ENCODE peak calls at places on chromosome 13, in eight cellular contexts. F is CD8-positive, alpha-beta T cell; B is esophagus squamous epithelium; D is aorta; J is IMR-90; X is tibial artery; Q is body of pancreas; Z is tibial nerve. K is an unnamed sample. For H3K4me1, the result is how much of the 10 kb centered on the place peaks cover.

GRCh38 chr13:46866150-46866549 is 30.7 kb downstream of the HTR2A start:
- DNase-seq in F (no peak), B (peak), D (no peak), J (peak), X (no peak), Q (no peak), Z (no peak), K (peak)

GRCh38 chr13:38566023-38566422 is 120.9 kb upstream of the FREM2 start:
- DNase-seq in F (no peak), B (no peak), D (no peak), J (no peak), X (no peak), Q (no peak), Z (no peak), K (no peak)

GRCh38 chr13:28622286-28622685 is 36.6 kb upstream of the POMP start:
- DNase-seq in F (no peak), B (no peak), D (no peak), J (no peak), X (peak), Q (peak), Z (no peak), K (no peak)

GRCh38 chr13:30334663-30335386 is 27.5 kb upstream of the KATNAL1 start:
- DNase-seq in F (no peak), B (no peak), D (no peak), J (peak), X (no peak), Q (peak), Z (no peak), K (no peak)

GRCh38 chr13:44068169-44068568 is 188.5 kb downstream of the LACC1 start:
- DNase-seq in F (no peak), B (no peak), D (no peak), J (peak), X (no peak), Q (no peak), Z (no peak), K (no peak)

GRCh38 chr13:38667526-38668094 is 19.3 kb upstream of the FREM2 start:
- DNase-seq in F (no peak), B (no peak), D (no peak), J (no peak), X (no peak), Q (no peak), Z (no peak), K (no peak)

GRCh38 chr13:97127842-97128241 is 94.3 kb upstream of the MBNL2 start:
- DNase-seq in F (no peak), B (no peak), D (no peak), J (no peak), X (no peak), Q (no peak), Z (no peak), K (peak)

GRCh38 chr13:111210488-111210887 is 95.4 kb downstream of the ARHGEF7 start:
- DNase-seq in F (no peak), B (no peak), D (peak), J (peak), X (peak), Q (no peak), Z (no peak), K (no peak)

GRCh38 chr13:108917581-108917980 is 288.2 kb downstream of the MYO16 start:
- DNase-seq in F (no peak), B (no peak), D (no peak), J (peak), X (no peak), Q (no peak), Z (no peak), K (no peak)

GRCh38 chr13:102913924-102914628 is 68.2 kb downstream of the ERCC5 start:
- DNase-seq in F (no peak), B (no peak), D (no peak), J (peak), X (no peak), Q (no peak), Z (no peak), K (no peak)

GRCh38 chr13:65497265-65497664 is 1732.9 kb downstream of the PCDH9 start:
- DNase-seq in F (no peak), B (no peak), D (no peak), J (peak), X (no peak), Q (no peak), Z (no peak), K (no peak)

GRCh38 chr13:113801289-113801961 is 42.4 kb downstream of the TMEM255B start:
- DNase-seq in F (no peak), B (no peak), D (peak), J (no peak), X (peak), Q (no peak), Z (no peak), K (no peak)

GRCh38 chr13:46288570-46289259 is 77.0 kb downstream of the LRRC63 start:
- DNase-seq in F (no peak), B (no peak), D (no peak), J (peak), X (no peak), Q (no peak), Z (no peak), K (no peak)

GRCh38 chr13:69579351-69579750 is 528.3 kb upstream of the ATXN8OS start:
- DNase-seq in F (no peak), B (no peak), D (no peak), J (no peak), X (no peak), Q (no peak), Z (no peak), K (no peak)

GRCh38 chr13:34779171-34779570 is 162.9 kb upstream of the NBEA start:
- DNase-seq in F (no peak), B (no peak), D (no peak), J (no peak), X (no peak), Q (no peak), Z (no peak), K (no peak)

GRCh38 chr13:22162889-22163288 is 492.0 kb downstream of the FGF9 start:
- DNase-seq in F (no peak), B (no peak), D (no peak), J (no peak), X (no peak), Q (no peak), Z (no peak), K (no peak)

GRCh38 chr13:109145631-109146030 is 516.2 kb downstream of the MYO16 start:
- DNase-seq in F (no peak), B (no peak), D (no peak), J (peak), X (no peak), Q (peak), Z (no peak), K (peak)

GRCh38 chr13:82833928-82834327 is 1048.3 kb downstream of the SLITRK1 start:
- DNase-seq in F (no peak), B (no peak), D (no peak), J (peak), X (no peak), Q (no peak), Z (no peak), K (no peak)

GRCh38 chr13:114140131-114140908 is 7.9 kb upstream of the RASA3 start:
- DNase-seq in F (no peak), B (no peak), D (peak), J (no peak), X (peak), Q (no peak), Z (no peak), K (no peak)

GRCh38 chr13:75330770-75331169 is 151.2 kb downstream of the TBC1D4 start:
- DNase-seq in F (no peak), B (no peak), D (no peak), J (no peak), X (no peak), Q (no peak), Z (no peak), K (no peak)

GRCh38 chr13:92719868-92720267 is 506.7 kb upstream of the GPC6 start:
- DNase-seq in F (no peak), B (no peak), D (no peak), J (no peak), X (no peak), Q (no peak), Z (no peak), K (no peak)

GRCh38 chr13:62510906-62511655 is 1095.4 kb upstream of the PCDH20 start:
- DNase-seq in F (no peak), B (no peak), D (no peak), J (no peak), X (no peak), Q (no peak), Z (no peak), K (no peak)

GRCh38 chr13:83819611-83820010 is 62.7 kb downstream of the SLITRK1 start:
- DNase-seq in F (no peak), B (no peak), D (no peak), J (peak), X (no peak), Q (no peak), Z (no peak), K (no peak)

GRCh38 chr13:30047154-30047874 is 196.9 kb upstream of the UBL3 start:
- DNase-seq in F (no peak), B (no peak), D (no peak), J (peak), X (no peak), Q (no peak), Z (no peak), K (peak)

GRCh38 chr13:67736646-67737420 is 506.7 kb upstream of the PCDH9 start:
- DNase-seq in F (no peak), B (no peak), D (no peak), J (peak), X (no peak), Q (no peak), Z (no peak), K (peak)

GRCh38 chr13:63274772-63275171 is 1859.1 kb upstream of the PCDH20 start:
- DNase-seq in F (no peak), B (no peak), D (no peak), J (no peak), X (no peak), Q (no peak), Z (no peak), K (no peak)

GRCh38 chr13:51588406-51588949 is 4.2 kb downstream of the WDFY2 start:
- DNase-seq in F (no peak), B (no peak), D (no peak), J (no peak), X (no peak), Q (no peak), Z (no peak), K (no peak)

GRCh38 chr13:51585696-51586095 is 1.4 kb downstream of the WDFY2 start:
- DNase-seq in F (no peak), B (no peak), D (no peak), J (peak), X (no peak), Q (no peak), Z (no peak), K (no peak)

GRCh38 chr13:51589793-51590192 is 5.5 kb downstream of the WDFY2 start:
- DNase-seq in F (no peak), B (no peak), D (no peak), J (no peak), X (no peak), Q (no peak), Z (no peak), K (no peak)

GRCh38 chr13:51585234-51585672 is 991 bp downstream of the WDFY2 start:
- DNase-seq in F (no peak), B (no peak), D (no peak), J (peak), X (no peak), Q (no peak), Z (no peak), K (no peak)

GRCh38 chr13:51587372-51587771 is 3.1 kb downstream of the WDFY2 start:
- DNase-seq in F (no peak), B (no peak), D (no peak), J (no peak), X (no peak), Q (no peak), Z (no peak), K (no peak)
- H3K4me1 ChIP-seq in F (under half), B (half or more), D (under half), J (under half), X (under half), Q (half or more), Z (under half), K (under half)

DNA sequence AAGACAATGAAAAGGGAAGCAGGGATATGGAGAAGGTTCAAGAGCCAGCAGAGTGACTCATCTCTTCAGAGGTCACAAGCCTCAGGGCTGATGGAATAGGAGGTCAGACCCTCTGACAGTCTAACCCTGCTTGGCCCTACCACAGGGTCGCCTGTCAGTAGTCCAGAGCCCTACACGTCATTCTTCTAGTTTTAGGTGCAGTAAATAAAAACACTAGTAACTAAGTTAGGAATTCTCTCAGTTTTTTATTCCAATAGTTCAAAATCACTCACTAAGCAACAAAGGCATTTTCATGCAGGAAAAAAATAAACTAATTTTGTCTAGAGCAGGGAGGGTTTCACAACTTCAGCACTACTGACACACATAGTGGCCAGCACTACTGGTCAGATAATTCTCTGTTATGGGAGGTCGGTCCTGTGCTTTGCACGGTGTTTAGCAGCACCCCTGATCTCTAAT is 27.2 kb downstream of the FOXO1 start:
- DNase-seq in F (no peak), B (no peak), D (no peak), J (no peak), X (no peak), Q (no peak), Z (no peak), K (no peak)
- H3K4me1 ChIP-seq in F (half or more), B (half or more), D (under half), J (under half), X (under half), Q (under half), Z (under half), K (under half)

GRCh38 chr13:100515410-100515800 is 73.2 kb downstream of the GGACT start:
- DNase-seq in F (no peak), B (no peak), D (no peak), J (no peak), X (no peak), Q (no peak), Z (no peak), K (no peak)

GRCh38 chr13:100517135-100517534 is 71.5 kb downstream of the GGACT start:
- DNase-seq in F (no peak), B (no peak), D (no peak), J (no peak), X (no peak), Q (peak), Z (no peak), K (peak)

GRCh38 chr13:100518394-100519062 is 70.1 kb downstream of the GGACT start:
- DNase-seq in F (no peak), B (no peak), D (no peak), J (no peak), X (no peak), Q (no peak), Z (no peak), K (no peak)

GRCh38 chr13:100519626-100520025 is 69.0 kb downstream of the GGACT start:
- DNase-seq in F (no peak), B (no peak), D (no peak), J (no peak), X (no peak), Q (no peak), Z (no peak), K (no peak)

GRCh38 chr13:100517706-100518105 is 70.9 kb downstream of the GGACT start:
- DNase-seq in F (no peak), B (no peak), D (no peak), J (no peak), X (no peak), Q (no peak), Z (no peak), K (no peak)
- H3K4me1 ChIP-seq in F (under half), B (under half), D (under half), J (under half), X (under half), Q (under half), Z (under half), K (under half)

DNA sequence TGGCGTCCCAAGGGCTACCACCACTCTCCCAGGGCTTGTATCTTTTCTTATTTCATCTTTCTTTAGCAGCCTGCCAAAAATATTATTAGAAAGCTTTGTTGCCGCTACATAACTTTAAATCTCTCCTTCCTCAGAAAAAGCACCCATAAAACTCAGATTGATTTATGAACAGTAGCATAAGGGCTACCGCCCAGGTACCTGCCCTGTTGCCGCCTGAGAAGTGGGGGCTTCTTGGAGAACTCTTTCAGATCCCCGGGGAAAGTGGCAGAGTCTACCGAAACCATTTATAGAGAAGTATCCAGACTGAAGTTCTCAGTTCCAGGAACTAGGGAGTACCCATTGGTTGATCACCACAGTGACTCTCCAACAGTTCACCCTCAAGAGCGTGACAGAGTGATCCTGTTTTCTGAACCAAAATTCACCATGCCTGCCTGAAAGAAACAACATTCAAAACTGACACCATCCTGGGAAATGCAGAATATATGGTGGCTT is 697 bp upstream of the N4BP2L1 start:
- DNase-seq in F (no peak), B (no peak), D (no peak), J (no peak), X (no peak), Q (no peak), Z (no peak), K (no peak)
- H3K4me1 ChIP-seq in F (under half), B (under half), D (under half), J (under half), X (under half), Q (under half), Z (under half), K (under half)

GRCh38 chr13:51763486-51763885 is 40.5 kb downstream of the DHRS12 start:
- DNase-seq in F (no peak), B (no peak), D (no peak), J (no peak), X (no peak), Q (no peak), Z (no peak), K (no peak)
- H3K4me1 ChIP-seq in F (under half), B (under half), D (under half), J (under half), X (under half), Q (under half), Z (under half), K (under half)

DNA sequence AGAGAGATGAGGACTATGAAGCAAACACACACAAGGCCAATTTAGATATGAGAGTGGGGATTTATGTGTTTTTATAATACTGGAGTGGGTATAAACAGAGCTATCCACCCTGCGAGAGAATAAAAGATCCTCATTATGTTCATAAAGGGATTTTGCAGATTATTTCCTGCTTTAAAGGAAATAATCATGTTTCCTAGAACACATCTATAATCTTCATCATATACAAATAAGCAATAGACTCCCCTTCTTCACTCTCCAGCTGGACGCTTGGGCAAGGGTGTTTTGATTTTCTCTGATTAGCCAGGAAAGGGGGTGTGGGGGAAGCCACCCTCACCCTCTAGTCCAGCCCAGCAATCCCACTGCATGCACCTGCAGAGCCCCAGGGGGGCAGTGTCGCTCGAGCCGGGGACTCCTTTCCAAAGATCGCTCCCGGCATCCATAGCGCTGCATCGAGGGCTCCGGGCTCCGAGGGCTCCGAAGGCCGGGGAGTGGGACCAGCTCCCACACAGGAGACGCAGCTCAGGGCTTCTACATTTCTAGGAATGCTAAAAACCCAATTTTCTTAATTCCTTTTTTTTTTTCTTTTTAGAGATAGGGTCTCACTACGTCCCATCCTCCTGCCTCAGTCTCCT is 38.6 kb downstream of the LATS2 start:
- DNase-seq in F (no peak), B (no peak), D (no peak), J (no peak), X (no peak), Q (no peak), Z (no peak), K (peak)
- H3K4me1 ChIP-seq in F (under half), B (under half), D (under half), J (under half), X (under half), Q (under half), Z (under half), K (under half)

K was measured in Caco-2.